ENCODE peak calls at places on chromosomes 4 and X, in seven cellular contexts. E is hepatocyte; B is fibroblast of lung; O is CD8-positive, alpha-beta T cell; L is astrocyte; R is gastrocnemius medialis; G is K562. N is an unnamed sample.

GRCh38 chr4:2036866-2037265 is 22.3 kb upstream of the NAT8L start:
- DNase-seq in O (no peak), R (no peak), L (no peak), G (peak), B (no peak), E (no peak), N (no peak)

GRCh38 chrX:70592091-70592490 is 147.5 kb downstream of the DLG3 start:
- DNase-seq in G (no peak), E (peak), L (peak), R (no peak), B (peak), O (no peak), N (peak)

GRCh38 chr4:3413217-3413671 is 28.5 kb upstream of the HGFAC start:
- DNase-seq in R (peak), O (no peak), B (no peak), L (no peak), E (no peak), G (no peak), N (peak)

GRCh38 chr4:30722092-30722915 is 2.1 kb downstream of the PCDH7 start:
- DNase-seq in G (no peak), E (peak), O (no peak), R (no peak), L (no peak), B (peak), N (no peak)

GRCh38 chr4:11451720-11452119 is 23.0 kb upstream of the HS3ST1 start:
- DNase-seq in O (no peak), R (no peak), G (no peak), E (no peak), L (no peak), B (no peak), N (no peak)

GRCh38 chr4:150771374-150771773 is 189.4 kb downstream of the MAB21L2 start:
- DNase-seq in E (no peak), B (no peak), R (no peak), G (peak), L (no peak), O (no peak), N (no peak)

GRCh38 chr4:7223566-7223965 is 31.2 kb downstream of the SORCS2 start:
- DNase-seq in O (no peak), G (no peak), E (no peak), L (no peak), R (no peak), B (no peak), N (no peak)

GRCh38 chrX:123184199-123184857 is at the start of gene GRIA3:
- DNase-seq in L (peak), E (no peak), O (no peak), G (no peak), R (no peak), B (peak), N (peak)

GRCh38 chrX:30992381-30992904 is 79.4 kb downstream of the FTHL17 start:
- DNase-seq in G (no peak), L (peak), O (no peak), B (no peak), E (no peak), R (no peak), N (no peak)

GRCh38 chr4:15011166-15011565 is 8.9 kb downstream of the CPEB2 start:
- DNase-seq in G (no peak), B (no peak), L (no peak), E (no peak), R (no peak), O (no peak), N (no peak)

GRCh38 chr4:15007201-15007600 is 4.9 kb downstream of the CPEB2 start:
- DNase-seq in G (peak), E (no peak), O (no peak), R (no peak), L (no peak), B (no peak), N (no peak)

GRCh38 chr4:15012017-15012788 is 9.9 kb downstream of the CPEB2 start:
- DNase-seq in B (no peak), R (no peak), L (no peak), G (no peak), E (no peak), O (no peak), N (no peak)

GRCh38 chr4:15013585-15013984 is 11.3 kb downstream of the CPEB2 start:
- DNase-seq in G (no peak), L (no peak), E (no peak), B (peak), R (no peak), O (no peak), N (no peak)

GRCh38 chr4:15010038-15010585 is 7.8 kb downstream of the CPEB2 start:
- DNase-seq in R (no peak), G (peak), L (no peak), O (no peak), B (no peak), E (no peak), N (no peak)
- H3K4me3 ChIP-seq in R (no peak), G (no peak), L (no peak), O (no peak), B (peak), E (no peak), N (no peak)

GRCh38 chr4:124334119-124334518 is 378.4 kb downstream of the ANKRD50 start:
- DNase-seq in B (peak), O (no peak), L (peak), R (no peak), E (peak), G (peak), N (peak)
- TF ChIP-seq CTCF in B (peak), O (no peak), L (peak), R (peak), E (peak), G (peak), N (peak)

GRCh38 chr4:88158360-88159136 is at the start of gene ABCG2:
- DNase-seq in O (no peak), G (peak), R (no peak), B (peak), L (peak), E (peak), N (peak)

GRCh38 chr4:88158038-88158359 is 440 bp downstream of the ABCG2 start:
- DNase-seq in L (no peak), O (no peak), G (no peak), B (no peak), R (no peak), E (no peak), N (no peak)

GRCh38 chr4:88162636-88163035 is 4.2 kb upstream of the ABCG2 start:
- DNase-seq in O (no peak), B (peak), L (no peak), R (no peak), G (no peak), E (no peak), N (peak)

GRCh38 chr4:88163286-88163685 is 4.8 kb upstream of the ABCG2 start:
- DNase-seq in E (no peak), G (no peak), L (no peak), R (no peak), O (no peak), B (no peak), N (no peak)

DNA sequence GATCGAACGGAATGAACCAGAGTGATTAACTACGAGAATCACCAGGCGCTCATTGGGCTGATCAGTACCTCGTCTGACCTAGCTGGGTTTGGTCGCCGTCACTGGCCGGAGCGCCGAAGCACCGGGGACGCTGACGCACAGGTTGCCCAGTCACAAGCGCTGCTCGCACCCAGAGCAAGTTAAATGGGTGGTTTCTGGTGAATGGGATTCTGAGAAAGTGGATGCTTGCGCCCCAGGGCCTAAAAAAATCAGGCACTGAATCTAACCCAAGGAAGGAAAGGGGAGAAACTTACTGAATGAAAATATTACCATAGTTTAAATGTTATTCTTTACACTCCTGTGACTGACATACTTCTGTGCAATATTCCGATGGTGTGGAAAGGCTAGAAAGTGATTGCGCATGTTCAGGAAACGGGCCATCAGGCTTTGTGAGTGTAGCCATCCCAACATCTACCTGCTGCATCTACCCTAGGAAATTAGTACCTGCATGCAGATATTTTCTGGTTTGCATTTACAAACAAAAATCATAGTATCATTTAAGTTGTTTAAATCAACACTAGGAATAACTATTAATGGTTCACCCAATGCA is 792 bp upstream of the ABCG2 start:
- DNase-seq in G (no peak), L (no peak), E (no peak), O (no peak), B (no peak), R (no peak), N (no peak)
- H3K4me3 ChIP-seq in G (peak), L (peak), E (peak), O (peak), B (peak), R (peak), N (peak)

GRCh38 chr4:74433043-74433442 is 11.9 kb upstream of the AREG start:
- DNase-seq in L (no peak), E (no peak), B (no peak), O (no peak), G (no peak), R (no peak), N (peak)
- TF ChIP-seq CTCF in L (no peak), E (no peak), B (no peak), O (no peak), G (no peak), R (no peak), N (no peak)

GRCh38 chrX:9282325-9282724 is 182.5 kb upstream of the TBL1X start:
- DNase-seq in B (no peak), R (no peak), L (no peak), G (no peak), O (no peak), E (no peak), N (no peak)

GRCh38 chrX:9273744-9274143 is 191.1 kb upstream of the TBL1X start:
- DNase-seq in R (no peak), O (no peak), L (no peak), E (no peak), G (no peak), B (no peak), N (no peak)

GRCh38 chrX:9279271-9279596 is 185.6 kb upstream of the TBL1X start:
- DNase-seq in E (no peak), G (no peak), O (no peak), R (no peak), B (peak), L (no peak), N (peak)

GRCh38 chrX:9278475-9279270 is 186.2 kb upstream of the TBL1X start:
- DNase-seq in E (no peak), B (peak), R (no peak), O (no peak), L (no peak), G (no peak), N (peak)
- H3K4me3 ChIP-seq in E (no peak), B (peak), R (no peak), O (no peak), L (no peak), G (no peak), N (no peak)

DNA sequence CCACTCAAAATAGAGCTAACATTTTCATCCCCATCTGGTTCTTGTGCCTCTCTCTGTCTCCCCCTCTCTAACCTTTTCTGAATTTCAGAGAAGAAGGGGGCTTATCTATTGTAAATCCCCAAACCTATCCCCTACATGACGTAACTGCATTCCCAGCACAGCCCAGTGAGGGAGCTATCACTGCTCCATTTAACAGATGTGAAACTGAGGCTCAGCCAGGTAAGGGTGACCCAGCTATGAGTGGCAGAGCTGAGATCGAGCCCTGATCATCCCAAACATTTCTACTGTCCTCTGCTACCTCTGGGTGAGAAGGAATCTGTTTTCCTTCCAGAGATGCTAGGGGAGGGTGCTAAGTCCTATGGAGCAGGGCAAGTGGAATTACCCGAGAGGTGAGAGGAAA is 107.5 kb downstream of the SLC2A9 start:
- DNase-seq in O (no peak), L (no peak), R (no peak), E (no peak), G (no peak), B (no peak), N (no peak)
- TF ChIP-seq CTCF in O (no peak), L (no peak), R (no peak), E (no peak), G (no peak), B (no peak), N (no peak)